ENCODE peak calls at places on chromosomes 1 and 21, in five cellular contexts. One of them, this sample, is unnamed.
A peak's percentile ranks its signal among the peaks of the same experiment; 100 is the strongest.

GRCh38 chr1:193190096-193190744 is 3.8 kb upstream of the B3GALT2 start:
- DNase-seq in Peyer's patch: no peak
- DNase-seq in suprapubic skin: no peak
- DNase-seq in adrenal gland: no peak
- DNase-seq in body of pancreas: no peak
- DNase-seq in this sample: no peak

GRCh38 chr1:34315974-34316373 is 139.3 kb downstream of the C1orf94 start:
- DNase-seq in body of pancreas: no peak
- DNase-seq in suprapubic skin: no peak
- DNase-seq in adrenal gland: no peak
- DNase-seq in Peyer's patch: no peak
- DNase-seq in this sample: no peak

GRCh38 chr1:50368179-50369007 is 54.9 kb downstream of the DMRTA2 start:
- DNase-seq in suprapubic skin: no peak
- DNase-seq in Peyer's patch: peak; percentile 17
- DNase-seq in adrenal gland: peak; percentile 38
- DNase-seq in body of pancreas: peak; percentile 53
- DNase-seq in this sample: no peak

GRCh38 chr21:42784276-42784675 is 95.1 kb downstream of the WDR4 start:
- DNase-seq in Peyer's patch: no peak
- DNase-seq in adrenal gland: no peak
- DNase-seq in suprapubic skin: no peak
- DNase-seq in body of pancreas: no peak
- DNase-seq in this sample: no peak

GRCh38 chr1:58785424-58786058 is 1.7 kb upstream of the JUN start:
- DNase-seq in Peyer's patch: peak; percentile 53
- DNase-seq in body of pancreas: peak; percentile 89
- DNase-seq in adrenal gland: peak; percentile 47
- DNase-seq in suprapubic skin: peak; percentile 83
- DNase-seq in this sample: no peak

GRCh38 chr21:45482899-45483821 is 59.1 kb downstream of the SLC19A1 start:
- DNase-seq in Peyer's patch: peak; percentile 59
- DNase-seq in adrenal gland: no peak
- DNase-seq in suprapubic skin: no peak
- DNase-seq in body of pancreas: no peak
- DNase-seq in this sample: no peak

GRCh38 chr1:41864471-41865040 is 54.2 kb downstream of the HIVEP3 start:
- DNase-seq in Peyer's patch: no peak
- DNase-seq in adrenal gland: no peak
- DNase-seq in body of pancreas: no peak
- DNase-seq in suprapubic skin: no peak
- DNase-seq in this sample: no peak

GRCh38 chr1:207288315-207288714 is 33.2 kb upstream of the CD55 start:
- DNase-seq in Peyer's patch: no peak
- DNase-seq in adrenal gland: no peak
- DNase-seq in suprapubic skin: no peak
- DNase-seq in body of pancreas: no peak
- DNase-seq in this sample: no peak

GRCh38 chr1:93874025-93874651 is 4.9 kb downstream of the DNTTIP2 start:
- DNase-seq in Peyer's patch: no peak
- DNase-seq in suprapubic skin: no peak
- DNase-seq in body of pancreas: no peak
- DNase-seq in adrenal gland: no peak
- DNase-seq in this sample: no peak

GRCh38 chr1:154407021-154407865 is 2.1 kb downstream of the IL6R start:
- DNase-seq in Peyer's patch: peak; percentile 55
- DNase-seq in suprapubic skin: no peak
- DNase-seq in adrenal gland: no peak
- DNase-seq in body of pancreas: peak; percentile 37
- DNase-seq in this sample: no peak

GRCh38 chr1:176692431-176692830 is 229.5 kb downstream of the PAPPA2 start:
- DNase-seq in suprapubic skin: no peak
- DNase-seq in adrenal gland: no peak
- DNase-seq in Peyer's patch: no peak
- DNase-seq in body of pancreas: no peak
- DNase-seq in this sample: no peak

GRCh38 chr1:8238141-8239038 is 79.5 kb upstream of the SLC45A1 start:
- DNase-seq in Peyer's patch: no peak
- DNase-seq in body of pancreas: no peak
- DNase-seq in adrenal gland: no peak
- DNase-seq in suprapubic skin: no peak
- DNase-seq in this sample: no peak

GRCh38 chr1:40665335-40666171 is at the start of gene RIMS3:
- DNase-seq in suprapubic skin: peak; percentile 80
- DNase-seq in adrenal gland: peak; percentile 85
- DNase-seq in Peyer's patch: peak; percentile 76
- DNase-seq in body of pancreas: peak; percentile 79
- DNase-seq in this sample: no peak

GRCh38 chr1:1669468-1670440 is 10.9 kb upstream of the CDK11B start:
- DNase-seq in adrenal gland: no peak
- DNase-seq in Peyer's patch: no peak
- DNase-seq in body of pancreas: no peak
- DNase-seq in suprapubic skin: no peak
- DNase-seq in this sample: no peak

GRCh38 chr21:36076878-36077658 is 7.2 kb downstream of the CBR1 start:
- DNase-seq in body of pancreas: no peak
- DNase-seq in Peyer's patch: no peak
- DNase-seq in adrenal gland: no peak
- DNase-seq in suprapubic skin: no peak
- DNase-seq in this sample: no peak

GRCh38 chr21:38979271-38980196 is 173.8 kb downstream of the ETS2 start:
- DNase-seq in Peyer's patch: no peak
- DNase-seq in suprapubic skin: no peak
- DNase-seq in body of pancreas: no peak
- DNase-seq in adrenal gland: no peak
- DNase-seq in this sample: no peak

GRCh38 chr1:58397187-58397820 is 149.2 kb downstream of the OMA1 start:
- DNase-seq in Peyer's patch: no peak
- DNase-seq in adrenal gland: no peak
- DNase-seq in body of pancreas: no peak
- DNase-seq in suprapubic skin: no peak
- DNase-seq in this sample: no peak

GRCh38 chr1:64540265-64540791 is 70.4 kb downstream of the CACHD1 start:
- DNase-seq in Peyer's patch: no peak
- DNase-seq in body of pancreas: no peak
- DNase-seq in suprapubic skin: no peak
- DNase-seq in adrenal gland: no peak
- DNase-seq in this sample: no peak

GRCh38 chr1:24861821-24862727 is 68.0 kb downstream of the RUNX3 start:
- DNase-seq in body of pancreas: no peak
- DNase-seq in adrenal gland: no peak
- DNase-seq in suprapubic skin: no peak
- DNase-seq in Peyer's patch: no peak
- DNase-seq in this sample: no peak

GRCh38 chr1:85692730-85693314 is 15.4 kb downstream of the ZNHIT6 start:
- DNase-seq in adrenal gland: no peak
- DNase-seq in Peyer's patch: no peak
- DNase-seq in suprapubic skin: no peak
- DNase-seq in body of pancreas: no peak
- DNase-seq in this sample: no peak

GRCh38 chr21:43590220-43590619 is 69.1 kb downstream of the HSF2BP start:
- DNase-seq in suprapubic skin: no peak
- DNase-seq in Peyer's patch: no peak
- DNase-seq in body of pancreas: no peak
- DNase-seq in adrenal gland: no peak
- DNase-seq in this sample: no peak

GRCh38 chr1:91754348-91754747 is 131.6 kb downstream of the TGFBR3 start:
- DNase-seq in suprapubic skin: no peak
- DNase-seq in Peyer's patch: no peak
- DNase-seq in adrenal gland: no peak
- DNase-seq in body of pancreas: no peak
- DNase-seq in this sample: no peak

GRCh38 chr1:58402444-58402843 is 144.1 kb downstream of the OMA1 start:
- DNase-seq in body of pancreas: no peak
- DNase-seq in Peyer's patch: no peak
- DNase-seq in adrenal gland: no peak
- DNase-seq in suprapubic skin: no peak
- DNase-seq in this sample: no peak

GRCh38 chr1:39481289-39481688 is 10.1 kb upstream of the BMP8A start:
- DNase-seq in adrenal gland: no peak
- DNase-seq in body of pancreas: no peak
- DNase-seq in Peyer's patch: no peak
- DNase-seq in suprapubic skin: no peak
- DNase-seq in this sample: no peak

GRCh38 chr1:191432817-191433216 is 725.4 kb upstream of the RGS18 start:
- DNase-seq in Peyer's patch: no peak
- DNase-seq in adrenal gland: no peak
- DNase-seq in suprapubic skin: no peak
- DNase-seq in body of pancreas: no peak
- DNase-seq in this sample: no peak

GRCh38 chr1:23837905-23838304 is 12.7 kb upstream of the HMGCL start:
- DNase-seq in adrenal gland: no peak
- DNase-seq in Peyer's patch: no peak
- DNase-seq in body of pancreas: no peak
- DNase-seq in suprapubic skin: peak; percentile 62
- DNase-seq in this sample: no peak

GRCh38 chr1:11501491-11501897 is 22.5 kb downstream of the DISP3 start:
- DNase-seq in adrenal gland: peak; percentile 20
- DNase-seq in Peyer's patch: no peak
- DNase-seq in body of pancreas: no peak
- DNase-seq in suprapubic skin: no peak
- DNase-seq in this sample: no peak

GRCh38 chr1:57727121-57727520 is 303.3 kb upstream of the DAB1 start:
- DNase-seq in suprapubic skin: no peak
- DNase-seq in adrenal gland: no peak
- DNase-seq in Peyer's patch: no peak
- DNase-seq in body of pancreas: no peak
- DNase-seq in this sample: no peak

GRCh38 chr21:45802956-45803612 is 159.6 kb downstream of the PCBP3 start:
- DNase-seq in adrenal gland: no peak
- DNase-seq in body of pancreas: no peak
- DNase-seq in Peyer's patch: no peak
- DNase-seq in suprapubic skin: no peak
- DNase-seq in this sample: no peak

GRCh38 chr1:96487961-96488360 is 233.6 kb upstream of the PTBP2 start:
- DNase-seq in suprapubic skin: no peak
- DNase-seq in Peyer's patch: no peak
- DNase-seq in body of pancreas: peak; percentile 13
- DNase-seq in adrenal gland: no peak
- DNase-seq in this sample: no peak

GRCh38 chr1:205075642-205076155 is 8.6 kb downstream of the TMEM81 start:
- DNase-seq in adrenal gland: no peak
- DNase-seq in Peyer's patch: peak; percentile 0
- DNase-seq in body of pancreas: no peak
- DNase-seq in suprapubic skin: peak; percentile 44
- DNase-seq in this sample: no peak

GRCh38 chr1:94926365-94926914 is 470 bp downstream of the CNN3 start:
- DNase-seq in suprapubic skin: peak; percentile 77
- DNase-seq in body of pancreas: peak; percentile 59
- DNase-seq in Peyer's patch: peak; percentile 20
- DNase-seq in adrenal gland: peak; percentile 63
- DNase-seq in this sample: no peak

GRCh38 chr1:229786974-229787610 is 161.0 kb downstream of the URB2 start:
- DNase-seq in suprapubic skin: no peak
- DNase-seq in body of pancreas: no peak
- DNase-seq in Peyer's patch: no peak
- DNase-seq in adrenal gland: no peak
- DNase-seq in this sample: no peak

GRCh38 chr1:107724648-107725047 is 240.3 kb downstream of the VAV3 start:
- DNase-seq in body of pancreas: no peak
- DNase-seq in suprapubic skin: no peak
- DNase-seq in Peyer's patch: no peak
- DNase-seq in adrenal gland: no peak
- DNase-seq in this sample: no peak

GRCh38 chr1:157781048-157781447 is 4.1 kb upstream of the FCRL2 start:
- DNase-seq in adrenal gland: no peak
- DNase-seq in body of pancreas: no peak
- DNase-seq in Peyer's patch: peak; percentile 36
- DNase-seq in suprapubic skin: no peak
- DNase-seq in this sample: no peak

GRCh38 chr1:18734461-18735368 is 104.1 kb downstream of the PAX7 start:
- DNase-seq in adrenal gland: no peak
- DNase-seq in suprapubic skin: no peak
- DNase-seq in body of pancreas: no peak
- DNase-seq in Peyer's patch: no peak
- DNase-seq in this sample: no peak

GRCh38 chr1:66505671-66506392 is 28.1 kb upstream of the SGIP1 start:
- DNase-seq in adrenal gland: no peak
- DNase-seq in Peyer's patch: no peak
- DNase-seq in body of pancreas: no peak
- DNase-seq in suprapubic skin: no peak
- DNase-seq in this sample: no peak

GRCh38 chr1:228337031-228337564 is 69.5 kb downstream of the TRIM11 start:
- DNase-seq in body of pancreas: peak; percentile 6
- DNase-seq in adrenal gland: no peak
- DNase-seq in Peyer's patch: no peak
- DNase-seq in suprapubic skin: peak; percentile 57
- DNase-seq in this sample: no peak

GRCh38 chr1:161260939-161261858 is 2.7 kb downstream of the PCP4L1 start:
- DNase-seq in adrenal gland: no peak
- DNase-seq in suprapubic skin: no peak
- DNase-seq in body of pancreas: no peak
- DNase-seq in Peyer's patch: no peak
- DNase-seq in this sample: no peak
- H3K27ac ChIP-seq in adrenal gland: no peak overlapping the region
- H3K27ac ChIP-seq in suprapubic skin: no peak overlapping the region
- H3K27ac ChIP-seq in body of pancreas: no peak overlapping the region
- H3K27ac ChIP-seq in Peyer's patch: no peak overlapping the region
- H3K27ac ChIP-seq in this sample: no peak overlapping the region

GRCh38 chr1:33275706-33276572 is 19.6 kb downstream of the ZNF362 start:
- DNase-seq in suprapubic skin: peak; percentile 56
- DNase-seq in adrenal gland: no peak
- DNase-seq in body of pancreas: peak; percentile 6
- DNase-seq in Peyer's patch: no peak
- DNase-seq in this sample: no peak
- TF ChIP-seq POLR2A in suprapubic skin: no peak
- TF ChIP-seq POLR2A in adrenal gland: no peak
- TF ChIP-seq POLR2A in body of pancreas: no peak
- TF ChIP-seq POLR2A in Peyer's patch: no peak
- TF ChIP-seq POLR2A in this sample: no peak

DNA sequence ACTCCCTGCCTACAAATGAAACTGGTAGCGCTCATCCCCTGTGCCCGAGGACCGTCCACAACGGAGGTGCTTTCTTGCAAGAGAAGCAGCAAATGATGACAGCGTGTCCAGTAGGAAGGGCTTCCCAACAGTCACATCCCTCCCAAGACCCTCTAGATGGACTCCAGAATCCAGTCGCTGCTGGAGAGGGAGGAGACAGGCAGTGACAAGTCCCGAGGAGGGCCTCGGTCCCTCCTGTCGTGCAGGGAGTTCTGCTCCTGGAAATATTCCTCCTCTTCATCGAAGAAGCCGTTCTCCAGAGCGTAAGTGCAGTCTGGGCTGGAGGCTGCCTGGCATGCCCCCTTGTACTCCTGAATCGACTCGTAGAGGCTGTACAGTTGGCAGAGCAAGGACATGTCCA is 20.3 kb downstream of the FAM89A start:
- DNase-seq in suprapubic skin: no peak
- DNase-seq in Peyer's patch: no peak
- DNase-seq in adrenal gland: no peak
- DNase-seq in body of pancreas: no peak
- DNase-seq in this sample: peak; percentile 71
- H3K27ac ChIP-seq in suprapubic skin: no peak overlapping the region
- H3K27ac ChIP-seq in Peyer's patch: no peak overlapping the region
- H3K27ac ChIP-seq in adrenal gland: peak overlapping the region; percentile 50
- H3K27ac ChIP-seq in body of pancreas: no peak overlapping the region
- H3K27ac ChIP-seq in this sample: no peak overlapping the region

GRCh38 chr1:29145739-29146437 is 22.2 kb upstream of the TMEM200B start:
- DNase-seq in suprapubic skin: no peak
- DNase-seq in Peyer's patch: no peak
- DNase-seq in adrenal gland: no peak
- DNase-seq in body of pancreas: no peak
- DNase-seq in this sample: no peak
- TF ChIP-seq POLR2A in suprapubic skin: no peak
- TF ChIP-seq POLR2A in Peyer's patch: no peak
- TF ChIP-seq POLR2A in adrenal gland: no peak
- TF ChIP-seq POLR2A in body of pancreas: no peak
- TF ChIP-seq POLR2A in this sample: no peak